ENCODE peak calls at places on chromosomes 13 and 19, in nine cellular contexts. One of them, this sample, is unnamed. For H3K36me3, the result is how much of the 10 kb centered on the place peaks cover.

GRCh38 chr19:4589579-4590410 is 30.3 kb upstream of the SEMA6B start:
- DNase-seq in astrocyte: no peak
- DNase-seq in GM23338: peak
- DNase-seq in esophagus squamous epithelium: no peak
- DNase-seq in A673: no peak
- DNase-seq in cardiac muscle cell: peak
- DNase-seq in endodermal cell: peak
- DNase-seq in heart left ventricle: peak
- DNase-seq in lower lobe of right lung: no peak
- DNase-seq in this sample: no peak

GRCh38 chr19:5293607-5294089 is 47.0 kb downstream of the PTPRS start:
- DNase-seq in endodermal cell: peak
- DNase-seq in esophagus squamous epithelium: no peak
- DNase-seq in astrocyte: peak
- DNase-seq in heart left ventricle: no peak
- DNase-seq in lower lobe of right lung: no peak
- DNase-seq in cardiac muscle cell: peak
- DNase-seq in GM23338: peak
- DNase-seq in A673: peak
- DNase-seq in this sample: no peak

GRCh38 chr19:29662604-29663404 is 2.5 kb upstream of the PLEKHF1 start:
- DNase-seq in heart left ventricle: peak
- DNase-seq in lower lobe of right lung: peak
- DNase-seq in esophagus squamous epithelium: no peak
- DNase-seq in A673: no peak
- DNase-seq in endodermal cell: no peak
- DNase-seq in astrocyte: peak
- DNase-seq in GM23338: no peak
- DNase-seq in cardiac muscle cell: peak
- DNase-seq in this sample: peak

GRCh38 chr13:88736026-88736425 is 1064.9 kb downstream of the SLITRK5 start:
- DNase-seq in astrocyte: no peak
- DNase-seq in cardiac muscle cell: no peak
- DNase-seq in esophagus squamous epithelium: no peak
- DNase-seq in endodermal cell: no peak
- DNase-seq in GM23338: no peak
- DNase-seq in heart left ventricle: no peak
- DNase-seq in A673: no peak
- DNase-seq in lower lobe of right lung: no peak
- DNase-seq in this sample: no peak

GRCh38 chr13:28792992-28793391 is 27.1 kb upstream of the MTUS2 start:
- DNase-seq in esophagus squamous epithelium: no peak
- DNase-seq in GM23338: no peak
- DNase-seq in lower lobe of right lung: no peak
- DNase-seq in heart left ventricle: no peak
- DNase-seq in cardiac muscle cell: no peak
- DNase-seq in endodermal cell: no peak
- DNase-seq in astrocyte: peak
- DNase-seq in A673: no peak
- DNase-seq in this sample: no peak

GRCh38 chr19:40219721-40220276 is 1.6 kb upstream of the TTC9B start:
- DNase-seq in endodermal cell: no peak
- DNase-seq in cardiac muscle cell: no peak
- DNase-seq in lower lobe of right lung: no peak
- DNase-seq in astrocyte: peak
- DNase-seq in A673: peak
- DNase-seq in heart left ventricle: no peak
- DNase-seq in GM23338: no peak
- DNase-seq in esophagus squamous epithelium: no peak
- DNase-seq in this sample: no peak

GRCh38 chr19:56403261-56403660 is 871 bp upstream of the ZNF583 start:
- DNase-seq in cardiac muscle cell: peak
- DNase-seq in endodermal cell: no peak
- DNase-seq in esophagus squamous epithelium: no peak
- DNase-seq in astrocyte: peak
- DNase-seq in lower lobe of right lung: no peak
- DNase-seq in A673: peak
- DNase-seq in heart left ventricle: no peak
- DNase-seq in GM23338: no peak
- DNase-seq in this sample: no peak

GRCh38 chr19:29515706-29516357 is 10.0 kb upstream of the VSTM2B start:
- DNase-seq in endodermal cell: no peak
- DNase-seq in lower lobe of right lung: peak
- DNase-seq in esophagus squamous epithelium: no peak
- DNase-seq in GM23338: no peak
- DNase-seq in astrocyte: no peak
- DNase-seq in heart left ventricle: peak
- DNase-seq in cardiac muscle cell: no peak
- DNase-seq in A673: no peak
- DNase-seq in this sample: no peak

GRCh38 chr13:44868397-44868796 is 120.9 kb downstream of the NUFIP1 start:
- DNase-seq in astrocyte: no peak
- DNase-seq in A673: no peak
- DNase-seq in GM23338: no peak
- DNase-seq in esophagus squamous epithelium: no peak
- DNase-seq in cardiac muscle cell: no peak
- DNase-seq in endodermal cell: no peak
- DNase-seq in lower lobe of right lung: no peak
- DNase-seq in heart left ventricle: no peak
- DNase-seq in this sample: no peak

GRCh38 chr13:86020350-86021002 is 221.3 kb upstream of the SLITRK6 start:
- DNase-seq in lower lobe of right lung: no peak
- DNase-seq in astrocyte: peak
- DNase-seq in A673: peak
- DNase-seq in esophagus squamous epithelium: no peak
- DNase-seq in endodermal cell: no peak
- DNase-seq in GM23338: no peak
- DNase-seq in heart left ventricle: no peak
- DNase-seq in cardiac muscle cell: peak
- DNase-seq in this sample: no peak

GRCh38 chr13:113650275-113650674 is 7.7 kb downstream of the ATP4B start:
- DNase-seq in esophagus squamous epithelium: no peak
- DNase-seq in cardiac muscle cell: no peak
- DNase-seq in GM23338: no peak
- DNase-seq in astrocyte: no peak
- DNase-seq in endodermal cell: peak
- DNase-seq in A673: no peak
- DNase-seq in lower lobe of right lung: peak
- DNase-seq in heart left ventricle: no peak
- DNase-seq in this sample: no peak

GRCh38 chr13:33262997-33263396 is 22.6 kb downstream of the STARD13 start:
- DNase-seq in heart left ventricle: no peak
- DNase-seq in astrocyte: no peak
- DNase-seq in endodermal cell: no peak
- DNase-seq in lower lobe of right lung: no peak
- DNase-seq in esophagus squamous epithelium: no peak
- DNase-seq in GM23338: no peak
- DNase-seq in cardiac muscle cell: no peak
- DNase-seq in A673: peak
- DNase-seq in this sample: no peak
- TF ChIP-seq CTCF in heart left ventricle: no peak
- TF ChIP-seq CTCF in astrocyte: no peak
- TF ChIP-seq CTCF in endodermal cell: no peak
- TF ChIP-seq CTCF in lower lobe of right lung: no peak
- TF ChIP-seq CTCF in esophagus squamous epithelium: no peak
- TF ChIP-seq CTCF in GM23338: peak
- TF ChIP-seq CTCF in cardiac muscle cell: peak
- TF ChIP-seq CTCF in A673: peak
- TF ChIP-seq CTCF in this sample: no peak

DNA sequence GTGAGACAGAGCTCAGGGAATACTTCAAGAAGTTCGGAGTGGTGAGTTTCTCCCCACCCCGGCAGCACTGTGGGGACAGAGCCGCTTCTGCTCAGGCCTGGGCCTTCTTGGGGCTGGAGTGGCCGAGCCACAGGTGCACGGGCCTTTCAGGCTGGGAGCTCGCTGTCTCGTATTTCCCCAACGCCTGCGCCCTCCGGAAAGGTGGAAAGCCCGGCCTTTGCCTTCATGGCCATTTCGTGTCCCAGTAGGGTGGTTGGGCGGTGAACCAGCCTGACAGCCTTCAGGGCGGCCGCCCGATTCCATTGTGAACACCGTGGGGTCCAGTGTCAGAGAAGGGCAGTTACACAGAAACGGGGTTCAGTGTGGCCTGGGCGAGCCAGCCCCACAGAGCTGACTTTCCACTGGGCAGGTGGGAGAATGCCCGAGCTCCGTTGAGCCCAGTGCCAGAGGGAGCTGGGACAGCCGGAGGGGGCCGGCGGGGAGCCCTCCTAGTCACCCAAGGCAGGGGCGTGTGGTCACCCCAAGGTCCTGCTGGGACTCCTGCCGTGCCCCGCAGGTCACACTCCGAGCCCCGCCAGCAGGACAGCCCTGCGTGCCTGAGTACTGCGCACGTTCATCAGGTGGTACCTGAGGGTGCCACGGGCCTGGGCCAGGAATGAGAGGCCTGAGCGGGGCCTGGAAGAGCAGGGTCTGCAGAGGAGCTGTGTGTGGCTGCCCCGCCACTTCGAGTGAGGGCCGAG is 14.0 kb downstream of the DAZAP1 start:
- DNase-seq in endodermal cell: no peak
- DNase-seq in heart left ventricle: no peak
- DNase-seq in astrocyte: no peak
- DNase-seq in esophagus squamous epithelium: no peak
- DNase-seq in lower lobe of right lung: no peak
- DNase-seq in cardiac muscle cell: no peak
- DNase-seq in A673: no peak
- DNase-seq in GM23338: no peak
- DNase-seq in this sample: no peak
- H3K36me3 ChIP-seq in endodermal cell: half or more
- H3K36me3 ChIP-seq in heart left ventricle: half or more
- H3K36me3 ChIP-seq in astrocyte: under half
- H3K36me3 ChIP-seq in esophagus squamous epithelium: under half
- H3K36me3 ChIP-seq in lower lobe of right lung: half or more
- H3K36me3 ChIP-seq in cardiac muscle cell: under half
- H3K36me3 ChIP-seq in A673: half or more
- H3K36me3 ChIP-seq in GM23338: under half
- H3K36me3 ChIP-seq in this sample: half or more

DNA sequence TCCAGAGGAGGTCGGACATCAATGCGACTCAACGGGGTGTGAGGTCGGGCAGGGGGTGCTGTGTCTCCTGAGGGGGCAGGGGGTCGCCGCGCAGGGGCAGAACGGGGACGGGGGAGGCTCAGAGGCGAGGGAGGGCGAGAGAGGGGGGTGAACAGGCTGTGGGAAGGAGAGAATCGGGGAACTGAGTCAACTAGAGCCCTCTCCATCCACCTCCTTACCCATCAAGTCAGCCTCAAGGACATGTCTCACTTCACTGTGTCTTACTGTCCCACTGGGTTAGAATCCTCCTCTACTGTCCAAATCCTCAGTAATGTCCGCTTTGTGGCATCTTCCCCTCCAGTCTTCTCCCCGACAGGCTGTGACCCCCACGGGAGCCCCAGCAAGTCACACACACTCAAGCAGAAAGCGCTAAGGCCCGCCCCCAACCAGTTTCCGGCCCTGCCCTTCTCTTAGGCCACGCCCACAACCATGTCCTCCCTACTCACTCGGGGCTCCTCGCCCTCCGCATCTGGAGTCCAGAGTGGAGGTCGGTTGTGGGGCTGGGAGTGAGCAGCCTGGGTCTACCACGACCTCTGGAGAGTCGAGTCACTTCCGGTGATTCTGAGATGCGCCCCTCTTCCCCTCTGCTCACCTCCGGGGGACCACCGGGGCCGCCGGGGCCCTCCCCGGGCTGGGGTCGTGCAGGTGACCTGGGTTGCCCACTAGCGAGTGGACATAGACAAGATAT is 9.3 kb downstream of the PLEKHA4 start:
- DNase-seq in astrocyte: no peak
- DNase-seq in heart left ventricle: no peak
- DNase-seq in GM23338: peak
- DNase-seq in lower lobe of right lung: peak
- DNase-seq in A673: no peak
- DNase-seq in esophagus squamous epithelium: no peak
- DNase-seq in endodermal cell: peak
- DNase-seq in cardiac muscle cell: no peak
- DNase-seq in this sample: no peak
- H3K27ac ChIP-seq in astrocyte: no peak
- H3K27ac ChIP-seq in heart left ventricle: peak
- H3K27ac ChIP-seq in GM23338: peak
- H3K27ac ChIP-seq in lower lobe of right lung: peak
- H3K27ac ChIP-seq in A673: no peak
- H3K27ac ChIP-seq in esophagus squamous epithelium: no peak
- H3K27ac ChIP-seq in endodermal cell: no peak
- H3K27ac ChIP-seq in cardiac muscle cell: no peak
- H3K27ac ChIP-seq in this sample: no peak

GRCh38 chr13:112098699-112099098 is 31.8 kb downstream of the SOX1 start:
- DNase-seq in endodermal cell: no peak
- DNase-seq in cardiac muscle cell: no peak
- DNase-seq in A673: no peak
- DNase-seq in lower lobe of right lung: no peak
- DNase-seq in astrocyte: no peak
- DNase-seq in GM23338: no peak
- DNase-seq in esophagus squamous epithelium: no peak
- DNase-seq in heart left ventricle: no peak
- DNase-seq in this sample: no peak

GRCh38 chr13:112103260-112103843 is 36.4 kb downstream of the SOX1 start:
- DNase-seq in esophagus squamous epithelium: no peak
- DNase-seq in A673: no peak
- DNase-seq in astrocyte: no peak
- DNase-seq in lower lobe of right lung: no peak
- DNase-seq in heart left ventricle: no peak
- DNase-seq in endodermal cell: peak
- DNase-seq in cardiac muscle cell: no peak
- DNase-seq in GM23338: peak
- DNase-seq in this sample: no peak

GRCh38 chr13:112102243-112102642 is 35.3 kb downstream of the SOX1 start:
- DNase-seq in lower lobe of right lung: no peak
- DNase-seq in esophagus squamous epithelium: no peak
- DNase-seq in cardiac muscle cell: peak
- DNase-seq in heart left ventricle: no peak
- DNase-seq in astrocyte: no peak
- DNase-seq in GM23338: peak
- DNase-seq in A673: peak
- DNase-seq in endodermal cell: no peak
- DNase-seq in this sample: peak

GRCh38 chr13:112103971-112104872 is 37.3 kb downstream of the SOX1 start:
- DNase-seq in A673: peak
- DNase-seq in heart left ventricle: no peak
- DNase-seq in GM23338: peak
- DNase-seq in cardiac muscle cell: peak
- DNase-seq in lower lobe of right lung: no peak
- DNase-seq in endodermal cell: peak
- DNase-seq in esophagus squamous epithelium: no peak
- DNase-seq in astrocyte: no peak
- DNase-seq in this sample: peak

DNA sequence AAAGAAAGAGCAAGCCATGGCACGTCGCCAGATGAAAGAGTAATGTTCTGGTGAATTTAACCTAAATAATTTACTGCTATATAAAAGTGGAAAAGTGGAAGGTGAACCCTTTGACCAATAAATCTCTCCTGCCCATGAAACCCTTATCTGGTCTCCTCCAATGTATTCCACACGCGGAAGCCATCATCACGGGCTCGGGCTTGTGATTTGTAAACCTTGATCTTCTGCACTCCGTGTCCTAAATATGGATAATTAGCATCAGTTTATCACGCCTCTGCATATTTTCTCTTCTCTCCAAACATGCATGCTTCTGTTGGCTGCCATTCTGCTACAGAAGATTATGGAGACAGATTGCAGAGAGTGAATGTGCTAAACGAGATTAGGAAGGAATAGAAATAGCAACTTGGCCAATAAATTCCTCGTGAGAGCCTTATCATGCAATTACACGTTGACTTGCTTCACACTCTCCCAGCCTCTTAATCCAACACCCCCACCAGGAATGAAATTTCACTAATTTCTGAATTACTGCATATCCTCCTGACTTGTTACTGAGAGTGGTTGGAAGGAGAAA is 34.5 kb downstream of the SOX1 start:
- DNase-seq in A673: peak
- DNase-seq in lower lobe of right lung: no peak
- DNase-seq in astrocyte: no peak
- DNase-seq in endodermal cell: no peak
- DNase-seq in GM23338: no peak
- DNase-seq in esophagus squamous epithelium: no peak
- DNase-seq in cardiac muscle cell: no peak
- DNase-seq in heart left ventricle: no peak
- DNase-seq in this sample: peak
- TF ChIP-seq CTCF in A673: no peak
- TF ChIP-seq CTCF in lower lobe of right lung: no peak
- TF ChIP-seq CTCF in astrocyte: no peak
- TF ChIP-seq CTCF in endodermal cell: no peak
- TF ChIP-seq CTCF in GM23338: no peak
- TF ChIP-seq CTCF in esophagus squamous epithelium: no peak
- TF ChIP-seq CTCF in cardiac muscle cell: no peak
- TF ChIP-seq CTCF in heart left ventricle: no peak
- TF ChIP-seq CTCF in this sample: no peak